ENCODE peak calls at places on chromosome 16, in four cellular contexts. F is ureter, Y is mucosa of gallbladder, Z is tibial nerve. K is an unnamed sample.

GRCh38 chr16:54934536-54935410 is 4.1 kb downstream of the IRX5 start:
- DNase-seq in F (no peak), Y (no peak), Z (no peak), K (no peak)

GRCh38 chr16:11447836-11448235 is 102.6 kb downstream of the RMI2 start:
- DNase-seq in F (no peak), Y (no peak), Z (no peak), K (no peak)

GRCh38 chr16:66656547-66656946 is 40.0 kb downstream of the CMTM4 start:
- DNase-seq in F (no peak), Y (no peak), Z (no peak), K (no peak)

GRCh38 chr16:26317885-26318284 is 626.1 kb downstream of the HS3ST4 start:
- DNase-seq in F (no peak), Y (no peak), Z (no peak), K (no peak)

GRCh38 chr16:11133344-11133921 is 122.6 kb downstream of the SOCS1 start:
- DNase-seq in F (peak; percentile 90), Y (peak; percentile 91), Z (peak; percentile 87), K (peak; percentile 71)

GRCh38 chr16:88856122-88856827 is 472 bp downstream of the GALNS start:
- DNase-seq in F (no peak), Y (no peak), Z (no peak), K (peak; percentile 89)

GRCh38 chr16:75588716-75589115 is 22.5 kb downstream of the GABARAPL2 start:
- DNase-seq in F (no peak), Y (no peak), Z (no peak), K (no peak)

GRCh38 chr16:85576944-85577343 is 36.2 kb upstream of the GSE1 start:
- DNase-seq in F (no peak), Y (no peak), Z (no peak), K (no peak)

GRCh38 chr16:22217890-22218730 is 12.0 kb downstream of the EEF2K start:
- DNase-seq in F (no peak), Y (no peak), Z (no peak), K (peak; percentile 71)

GRCh38 chr16:68369168-68369567 is 58.3 kb downstream of the PRMT7 start:
- DNase-seq in F (no peak), Y (no peak), Z (no peak), K (no peak)

GRCh38 chr16:57341062-57341440 is 17.5 kb upstream of the CCL22 start:
- DNase-seq in F (no peak), Y (no peak), Z (no peak), K (no peak)

GRCh38 chr16:58501242-58502131 is 1.5 kb downstream of the NDRG4 start:
- DNase-seq in F (no peak), Y (no peak), Z (no peak), K (peak; percentile 89)

K was measured in K562.